ENCODE peak calls at places on chromosomes 6 and 20, in eight cellular contexts. A is SJSA1; M is naive thymus-derived CD4-positive, alpha-beta T cell; K is aorta; U is sigmoid colon; B is Panc1; J is right cardiac atrium; N is upper lobe of right lung. T is an unnamed sample.
A peak's percentile ranks its signal among the peaks of the same experiment; 100 is the strongest.

GRCh38 chr6:36160147-36160760 is 29.9 kb downstream of the MAPK13 start:
- DNase-seq in A (no peak), M (no peak), K (no peak), U (no peak), B (no peak), J (no peak), N (no peak), T (no peak)

GRCh38 chr20:35304956-35305355 is 12.7 kb upstream of the FAM83C start:
- DNase-seq in A (no peak), M (no peak), K (no peak), U (no peak), B (no peak), J (no peak), N (peak; percentile 34), T (no peak)

GRCh38 chr20:14622796-14623195 is 285.4 kb upstream of the FLRT3 start:
- DNase-seq in A (no peak), M (no peak), K (no peak), U (no peak), B (no peak), J (no peak), N (no peak), T (no peak)

GRCh38 chr20:13874269-13875158 is 89.7 kb downstream of the NDUFAF5 start:
- DNase-seq in A (no peak), M (no peak), K (no peak), U (no peak), B (no peak), J (no peak), N (no peak), T (no peak)

GRCh38 chr6:11292837-11293236 is 60.4 kb upstream of the NEDD9 start:
- DNase-seq in A (no peak), M (no peak), K (no peak), U (no peak), B (no peak), J (no peak), N (no peak), T (no peak)

GRCh38 chr6:38058022-38058421 is 238.5 kb downstream of the ZFAND3 start:
- DNase-seq in A (no peak), M (peak; percentile 11), K (no peak), U (no peak), B (no peak), J (no peak), N (no peak), T (no peak)

GRCh38 chr20:60935971-60936370 is 316.1 kb upstream of the CDH4 start:
- DNase-seq in A (no peak), M (no peak), K (no peak), U (no peak), B (no peak), J (no peak), N (no peak), T (no peak)

GRCh38 chr6:168700880-168701279 is 259.9 kb downstream of the SMOC2 start:
- DNase-seq in A (no peak), M (no peak), K (no peak), U (no peak), B (no peak), J (no peak), N (no peak), T (no peak)

GRCh38 chr6:124434416-124434815 is 527.8 kb upstream of the RNF217 start:
- DNase-seq in A (no peak), M (no peak), K (no peak), U (no peak), B (no peak), J (no peak), N (no peak), T (no peak)

GRCh38 chr6:71279321-71279720 is 9.3 kb upstream of the OGFRL1 start:
- DNase-seq in A (no peak), M (no peak), K (no peak), U (no peak), B (no peak), J (no peak), N (no peak), T (no peak)

GRCh38 chr6:39137235-39137634 is 22.2 kb upstream of the SAYSD1 start:
- DNase-seq in A (no peak), M (peak; percentile 27), K (no peak), U (no peak), B (no peak), J (no peak), N (no peak), T (no peak)

GRCh38 chr6:158018370-158018771 is 36.7 kb downstream of the SYNJ2 start:
- DNase-seq in A (no peak), M (no peak), K (no peak), U (no peak), B (no peak), J (no peak), N (no peak), T (peak; percentile 7)

GRCh38 chr20:20480126-20480525 is 112.2 kb downstream of the INSM1 start:
- DNase-seq in A (no peak), M (no peak), K (no peak), U (no peak), B (no peak), J (no peak), N (no peak), T (no peak)

GRCh38 chr20:63431944-63432343 is 40.5 kb downstream of the KCNQ2 start:
- DNase-seq in A (no peak), M (no peak), K (no peak), U (no peak), B (no peak), J (no peak), N (no peak), T (no peak)

GRCh38 chr20:10060223-10060622 is 25.4 kb downstream of the ANKEF1 start:
- DNase-seq in A (no peak), M (no peak), K (no peak), U (no peak), B (no peak), J (no peak), N (no peak), T (no peak)

DNA sequence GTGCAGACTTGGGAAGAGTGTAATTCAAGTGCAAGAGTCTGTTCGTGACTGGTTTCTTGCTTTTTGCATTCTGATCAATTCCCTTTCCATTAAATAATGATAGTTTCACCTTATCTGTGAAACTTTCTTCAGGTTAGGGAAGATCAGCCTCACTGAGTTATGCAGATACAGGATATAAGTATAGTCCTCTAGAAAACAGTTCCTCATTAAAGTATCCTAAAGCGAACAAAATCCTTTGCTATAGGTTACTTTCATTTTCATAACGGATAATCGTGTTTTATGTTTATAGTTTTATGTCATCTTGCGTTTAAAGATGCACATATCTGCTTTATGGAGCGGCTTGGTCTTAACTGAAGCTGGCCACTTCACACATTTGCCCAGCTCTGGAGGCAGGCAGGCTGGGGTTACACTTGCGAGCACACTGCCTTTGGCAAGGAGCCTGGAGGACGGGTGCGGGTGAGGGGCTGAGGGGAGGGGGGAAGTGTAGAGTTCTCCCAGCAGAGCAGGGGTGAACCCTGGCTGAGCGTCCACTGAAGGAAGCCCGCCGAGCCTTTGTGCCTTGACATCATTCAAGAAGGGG is 123.5 kb upstream of the IFNGR1 start:
- DNase-seq in A (no peak), M (no peak), K (no peak), U (no peak), B (no peak), J (no peak), N (no peak), T (no peak)
- H3K4me1 ChIP-seq in A (no peaks in the 10 kb centered on the region), M (peaks cover 5% of the 10 kb centered on the region), K (no peaks in the 10 kb centered on the region), U (peaks cover 9% of the 10 kb centered on the region), B (no peaks in the 10 kb centered on the region), J (peaks cover 5% of the 10 kb centered on the region), N (peaks cover 9% of the 10 kb centered on the region), T (peaks cover 17% of the 10 kb centered on the region)

GRCh38 chr6:89117285-89118108 is at the start of gene SRSF12:
- DNase-seq in A (peak; percentile 50), M (peak; percentile 14), K (peak; percentile 88), U (no peak), B (no peak), J (peak; percentile 61), N (peak; percentile 78), T (peak; percentile 30)

GRCh38 chr6:89111933-89112332 is 5.9 kb downstream of the SRSF12 start:
- DNase-seq in A (no peak), M (no peak), K (no peak), U (no peak), B (no peak), J (no peak), N (no peak), T (no peak)

GRCh38 chr6:89118931-89119330 is 1.1 kb upstream of the SRSF12 start:
- DNase-seq in A (no peak), M (no peak), K (no peak), U (no peak), B (no peak), J (peak; percentile 23), N (no peak), T (no peak)

GRCh38 chr6:89120371-89120770 is 2.5 kb upstream of the SRSF12 start:
- DNase-seq in A (no peak), M (no peak), K (no peak), U (no peak), B (no peak), J (no peak), N (no peak), T (no peak)

DNA sequence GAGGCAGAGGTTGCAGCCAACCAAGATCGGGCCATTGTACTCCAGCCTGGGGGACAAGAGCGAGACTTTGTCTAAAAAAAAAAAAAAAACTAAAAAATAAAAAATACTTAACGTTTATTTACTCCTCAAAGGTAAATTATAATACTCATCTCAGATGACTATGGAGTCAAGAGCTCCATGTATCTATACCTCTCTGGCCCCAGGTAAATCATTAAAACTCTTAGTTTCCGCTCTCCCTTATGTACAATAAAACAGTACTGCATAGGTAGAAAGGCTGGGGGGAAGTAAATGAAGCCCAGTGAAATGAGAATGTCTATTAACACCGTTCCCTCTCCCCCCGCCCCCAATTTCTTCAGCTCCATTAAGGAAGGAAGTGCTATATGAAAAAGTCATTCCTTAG is 1.2 kb downstream of the SRSF12 start:
- DNase-seq in A (no peak), M (no peak), K (no peak), U (no peak), B (no peak), J (no peak), N (no peak), T (no peak)
- H3K4me3 ChIP-seq in A (no peak overlapping the region), M (no peak overlapping the region), K (peak overlapping the region; percentile 79), U (peak overlapping the region; percentile 73), B (peak overlapping the region; percentile 54), J (peak overlapping the region; percentile 85), N (peak overlapping the region; percentile 61), T (peak overlapping the region; percentile 78)

GRCh38 chr6:3071568-3071967 is 3.3 kb downstream of the RIPK1 start:
- DNase-seq in A (no peak), M (no peak), K (no peak), U (no peak), B (no peak), J (no peak), N (no peak), T (no peak)
- H3K4me1 ChIP-seq in A (peaks cover 23% of the 10 kb centered on the region), M (peaks cover 38% of the 10 kb centered on the region), K (no peaks in the 10 kb centered on the region), U (peaks cover 47% of the 10 kb centered on the region), B (peaks cover 10% of the 10 kb centered on the region), J (peaks cover 2% of the 10 kb centered on the region), N (peaks cover 43% of the 10 kb centered on the region), T (peaks cover 75% of the 10 kb centered on the region)

DNA sequence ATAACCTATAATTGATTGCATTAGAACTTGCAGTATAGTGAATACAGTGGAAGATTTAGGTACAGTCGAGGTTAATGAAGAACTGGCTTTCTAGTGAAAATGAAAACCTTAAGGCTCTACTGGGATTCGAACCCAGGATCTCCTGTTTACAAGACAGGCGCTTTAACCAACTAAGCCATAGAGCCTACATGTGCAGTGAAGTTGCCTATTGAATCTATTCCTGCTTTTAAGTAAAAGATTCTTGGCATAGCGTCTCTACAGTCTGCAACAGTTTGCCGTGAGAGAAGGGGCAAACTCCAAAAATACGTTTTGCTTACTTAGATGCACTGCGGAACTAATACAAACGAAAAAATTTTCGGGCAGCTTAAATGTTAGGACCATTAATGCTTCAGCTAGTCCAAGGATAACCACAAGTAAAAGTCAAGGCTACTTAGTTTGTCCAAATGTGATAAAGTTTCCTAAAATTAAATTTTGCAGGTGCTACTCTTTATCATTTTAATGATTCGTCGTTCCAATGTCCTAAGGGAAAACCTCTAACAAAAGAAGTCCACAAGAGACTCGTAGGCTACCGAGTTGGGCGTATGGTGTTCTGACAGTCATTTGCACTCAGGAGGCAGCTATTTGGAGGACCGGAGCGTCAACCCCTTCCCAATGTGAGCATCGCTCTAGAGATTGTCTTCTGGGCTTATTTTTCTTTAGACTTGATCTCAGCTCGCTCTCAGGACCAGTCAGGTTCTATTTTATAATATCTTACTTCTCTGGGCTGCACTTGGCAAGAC is 31.3 kb upstream of the ZSCAN23 start:
- DNase-seq in A (peak; percentile 53), M (peak; percentile 10), K (no peak), U (no peak), B (peak; percentile 92), J (no peak), N (no peak), T (no peak)
- H3K4me3 ChIP-seq in A (peak overlapping the region; percentile 14), M (no peak overlapping the region), K (no peak overlapping the region), U (no peak overlapping the region), B (peak overlapping the region; percentile 57), J (no peak overlapping the region), N (no peak overlapping the region), T (peak overlapping the region; percentile 10)

T was measured in left ventricle myocardium inferior.